ENCODE peak calls at places on chromosomes 13 and 19, in eight cellular contexts. One of them, this sample, is unnamed.

GRCh38 chr19:5358173-5358800 is 17.7 kb upstream of the PTPRS start:
- DNase-seq in stomach: no peak
- DNase-seq in osteoblast: peak
- DNase-seq in PC-3: peak
- DNase-seq in ovary: no peak
- DNase-seq in bronchial epithelial cell: no peak
- DNase-seq in fibroblast of lung: peak
- DNase-seq in PC-9: no peak
- DNase-seq in this sample: no peak

GRCh38 chr19:53079313-53079924 is 23.8 kb downstream of the ZNF160 start:
- DNase-seq in stomach: no peak
- DNase-seq in osteoblast: no peak
- DNase-seq in PC-3: no peak
- DNase-seq in ovary: no peak
- DNase-seq in bronchial epithelial cell: no peak
- DNase-seq in fibroblast of lung: no peak
- DNase-seq in PC-9: no peak
- DNase-seq in this sample: no peak

GRCh38 chr13:36298535-36299068 is 988 bp upstream of the CCDC169 start:
- DNase-seq in stomach: no peak
- DNase-seq in osteoblast: no peak
- DNase-seq in PC-3: no peak
- DNase-seq in ovary: no peak
- DNase-seq in bronchial epithelial cell: no peak
- DNase-seq in fibroblast of lung: no peak
- DNase-seq in PC-9: no peak
- DNase-seq in this sample: no peak

GRCh38 chr13:44573071-44573470 is 3.1 kb downstream of the TSC22D1 start:
- DNase-seq in stomach: no peak
- DNase-seq in osteoblast: no peak
- DNase-seq in PC-3: no peak
- DNase-seq in ovary: no peak
- DNase-seq in bronchial epithelial cell: no peak
- DNase-seq in fibroblast of lung: peak
- DNase-seq in PC-9: no peak
- DNase-seq in this sample: no peak

GRCh38 chr19:12834418-12834943 is at the start of gene RTBDN:
- DNase-seq in stomach: no peak
- DNase-seq in osteoblast: peak
- DNase-seq in PC-3: peak
- DNase-seq in ovary: no peak
- DNase-seq in bronchial epithelial cell: no peak
- DNase-seq in fibroblast of lung: no peak
- DNase-seq in PC-9: no peak
- DNase-seq in this sample: no peak

GRCh38 chr19:50050406-50051223 is 24.8 kb downstream of the ZNF473 start:
- DNase-seq in stomach: peak
- DNase-seq in osteoblast: peak
- DNase-seq in PC-3: peak
- DNase-seq in ovary: peak
- DNase-seq in bronchial epithelial cell: peak
- DNase-seq in fibroblast of lung: peak
- DNase-seq in PC-9: no peak
- DNase-seq in this sample: peak

GRCh38 chr13:50122465-50122864 is 107.2 kb downstream of the KCNRG start:
- DNase-seq in stomach: no peak
- DNase-seq in osteoblast: no peak
- DNase-seq in PC-3: no peak
- DNase-seq in ovary: no peak
- DNase-seq in bronchial epithelial cell: no peak
- DNase-seq in fibroblast of lung: no peak
- DNase-seq in PC-9: no peak
- DNase-seq in this sample: no peak

GRCh38 chr19:44671400-44671799 is at the start of gene CEACAM19:
- DNase-seq in stomach: no peak
- DNase-seq in osteoblast: peak
- DNase-seq in PC-3: peak
- DNase-seq in ovary: no peak
- DNase-seq in bronchial epithelial cell: peak
- DNase-seq in fibroblast of lung: no peak
- DNase-seq in PC-9: peak
- DNase-seq in this sample: no peak

GRCh38 chr19:40519352-40520322 is 52.8 kb downstream of the SPTBN4 start:
- DNase-seq in stomach: peak
- DNase-seq in osteoblast: peak
- DNase-seq in PC-3: no peak
- DNase-seq in ovary: no peak
- DNase-seq in bronchial epithelial cell: peak
- DNase-seq in fibroblast of lung: peak
- DNase-seq in PC-9: no peak
- DNase-seq in this sample: no peak

GRCh38 chr13:75417647-75418046 is 64.3 kb downstream of the TBC1D4 start:
- DNase-seq in stomach: no peak
- DNase-seq in osteoblast: no peak
- DNase-seq in PC-3: peak
- DNase-seq in ovary: no peak
- DNase-seq in bronchial epithelial cell: peak
- DNase-seq in fibroblast of lung: no peak
- DNase-seq in PC-9: peak
- DNase-seq in this sample: no peak

GRCh38 chr19:7506385-7507328 is 9.2 kb upstream of the ZNF358 start:
- DNase-seq in stomach: peak
- DNase-seq in osteoblast: peak
- DNase-seq in PC-3: peak
- DNase-seq in ovary: peak
- DNase-seq in bronchial epithelial cell: peak
- DNase-seq in fibroblast of lung: peak
- DNase-seq in PC-9: peak
- DNase-seq in this sample: no peak

GRCh38 chr19:12766051-12766521 is 9.3 kb downstream of the HOOK2 start:
- DNase-seq in stomach: peak
- DNase-seq in osteoblast: peak
- DNase-seq in PC-3: peak
- DNase-seq in ovary: peak
- DNase-seq in bronchial epithelial cell: no peak
- DNase-seq in fibroblast of lung: no peak
- DNase-seq in PC-9: peak
- DNase-seq in this sample: no peak

GRCh38 chr13:61880576-61881283 is 465.1 kb upstream of the PCDH20 start:
- DNase-seq in stomach: peak
- DNase-seq in osteoblast: no peak
- DNase-seq in PC-3: peak
- DNase-seq in ovary: no peak
- DNase-seq in bronchial epithelial cell: peak
- DNase-seq in fibroblast of lung: peak
- DNase-seq in PC-9: peak
- DNase-seq in this sample: no peak
- TF ChIP-seq CTCF in stomach: no peak
- TF ChIP-seq CTCF in osteoblast: no peak
- TF ChIP-seq CTCF in PC-3: peak
- TF ChIP-seq CTCF in ovary: no peak
- TF ChIP-seq CTCF in bronchial epithelial cell: peak
- TF ChIP-seq CTCF in fibroblast of lung: no peak
- TF ChIP-seq CTCF in PC-9: peak
- TF ChIP-seq CTCF in this sample: peak

GRCh38 chr13:77896536-77896935 is 22.1 kb downstream of the EDNRB start:
- DNase-seq in stomach: no peak
- DNase-seq in osteoblast: no peak
- DNase-seq in PC-3: peak
- DNase-seq in ovary: no peak
- DNase-seq in bronchial epithelial cell: no peak
- DNase-seq in fibroblast of lung: peak
- DNase-seq in PC-9: no peak
- DNase-seq in this sample: no peak
- H3K4me3 ChIP-seq in stomach: no peak
- H3K4me3 ChIP-seq in osteoblast: no peak
- H3K4me3 ChIP-seq in PC-3: no peak
- H3K4me3 ChIP-seq in ovary: no peak
- H3K4me3 ChIP-seq in bronchial epithelial cell: no peak
- H3K4me3 ChIP-seq in fibroblast of lung: no peak
- H3K4me3 ChIP-seq in PC-9: no peak
- H3K4me3 ChIP-seq in this sample: no peak

GRCh38 chr13:77916481-77916880 is 2.1 kb downstream of the EDNRB start:
- DNase-seq in stomach: no peak
- DNase-seq in osteoblast: no peak
- DNase-seq in PC-3: no peak
- DNase-seq in ovary: no peak
- DNase-seq in bronchial epithelial cell: no peak
- DNase-seq in fibroblast of lung: peak
- DNase-seq in PC-9: no peak
- DNase-seq in this sample: no peak
- TF ChIP-seq CTCF in stomach: no peak
- TF ChIP-seq CTCF in osteoblast: no peak
- TF ChIP-seq CTCF in PC-3: no peak
- TF ChIP-seq CTCF in ovary: no peak
- TF ChIP-seq CTCF in bronchial epithelial cell: no peak
- TF ChIP-seq CTCF in fibroblast of lung: no peak
- TF ChIP-seq CTCF in PC-9: no peak
- TF ChIP-seq CTCF in this sample: no peak

GRCh38 chr19:1104452-1105216 is 840 bp downstream of the GPX4 start:
- DNase-seq in stomach: peak
- DNase-seq in osteoblast: peak
- DNase-seq in PC-3: peak
- DNase-seq in ovary: peak
- DNase-seq in bronchial epithelial cell: peak
- DNase-seq in fibroblast of lung: peak
- DNase-seq in PC-9: peak
- DNase-seq in this sample: no peak

GRCh38 chr19:1101337-1101698 is 2.5 kb upstream of the GPX4 start:
- DNase-seq in stomach: peak
- DNase-seq in osteoblast: no peak
- DNase-seq in PC-3: no peak
- DNase-seq in ovary: peak
- DNase-seq in bronchial epithelial cell: no peak
- DNase-seq in fibroblast of lung: no peak
- DNase-seq in PC-9: no peak
- DNase-seq in this sample: no peak

GRCh38 chr19:1103691-1104451 is at the start of gene GPX4:
- DNase-seq in stomach: peak
- DNase-seq in osteoblast: peak
- DNase-seq in PC-3: peak
- DNase-seq in ovary: peak
- DNase-seq in bronchial epithelial cell: peak
- DNase-seq in fibroblast of lung: peak
- DNase-seq in PC-9: peak
- DNase-seq in this sample: peak

GRCh38 chr19:1105217-1105872 is 1.6 kb downstream of the GPX4 start:
- DNase-seq in stomach: no peak
- DNase-seq in osteoblast: no peak
- DNase-seq in PC-3: peak
- DNase-seq in ovary: peak
- DNase-seq in bronchial epithelial cell: no peak
- DNase-seq in fibroblast of lung: no peak
- DNase-seq in PC-9: no peak
- DNase-seq in this sample: no peak

DNA sequence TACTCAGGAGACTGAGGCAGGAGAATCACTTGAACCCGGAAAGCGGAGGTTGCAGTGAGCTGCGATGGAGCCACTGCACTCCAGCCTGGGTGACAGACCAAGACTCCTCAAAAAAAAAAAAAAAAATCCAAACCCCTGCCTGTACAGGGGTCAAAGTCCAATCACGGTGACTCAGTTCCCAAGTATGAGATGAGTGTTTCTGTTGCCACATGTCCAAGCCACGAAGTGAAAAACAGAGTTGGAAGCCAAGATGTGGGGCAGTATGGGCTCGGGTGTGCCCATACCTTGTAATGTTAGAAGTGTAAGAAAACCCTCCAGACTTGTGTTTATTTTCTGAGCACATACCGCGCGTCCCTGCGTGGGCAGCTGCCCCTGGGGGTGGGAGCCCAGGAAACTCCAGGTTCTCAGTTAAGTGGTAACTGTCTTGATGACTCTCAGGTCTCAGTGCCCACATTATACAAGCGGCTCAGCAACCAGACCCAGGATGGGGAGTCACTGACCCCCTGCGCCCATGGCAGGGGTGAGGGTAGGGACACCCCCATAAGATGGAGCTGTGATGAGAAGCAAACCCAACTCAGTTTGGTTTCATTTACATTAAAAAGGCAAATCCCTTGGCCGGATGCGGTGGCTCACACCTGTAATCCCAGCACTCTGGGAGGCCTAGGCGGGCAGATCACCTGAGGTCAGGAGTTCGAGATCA is 1.2 kb upstream of the GPX4 start:
- DNase-seq in stomach: peak
- DNase-seq in osteoblast: peak
- DNase-seq in PC-3: peak
- DNase-seq in ovary: peak
- DNase-seq in bronchial epithelial cell: peak
- DNase-seq in fibroblast of lung: peak
- DNase-seq in PC-9: peak
- DNase-seq in this sample: peak
- H3K4me3 ChIP-seq in stomach: no peak
- H3K4me3 ChIP-seq in osteoblast: peak
- H3K4me3 ChIP-seq in PC-3: no peak
- H3K4me3 ChIP-seq in ovary: no peak
- H3K4me3 ChIP-seq in bronchial epithelial cell: no peak
- H3K4me3 ChIP-seq in fibroblast of lung: no peak
- H3K4me3 ChIP-seq in PC-9: peak
- H3K4me3 ChIP-seq in this sample: no peak

DNA sequence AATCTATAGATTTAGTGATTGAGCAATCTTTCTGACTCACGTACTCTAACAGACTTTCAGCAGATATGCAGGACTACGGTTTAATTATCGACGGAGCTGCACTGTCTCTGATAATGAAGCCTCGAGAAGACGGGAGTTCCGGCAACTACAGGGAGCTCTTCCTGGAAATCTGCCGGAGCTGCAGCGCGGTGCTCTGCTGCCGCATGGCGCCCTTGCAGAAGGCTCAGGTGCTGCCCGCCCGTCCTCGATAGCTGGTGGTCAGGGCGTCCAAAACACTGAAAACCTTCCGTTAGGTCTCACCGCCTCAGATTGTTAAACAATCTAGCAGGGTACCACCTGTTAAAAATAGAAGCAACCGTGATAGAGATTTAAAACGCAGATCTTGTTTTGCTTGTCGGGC is 113.2 kb upstream of the MCF2L start:
- DNase-seq in stomach: no peak
- DNase-seq in osteoblast: peak
- DNase-seq in PC-3: no peak
- DNase-seq in ovary: no peak
- DNase-seq in bronchial epithelial cell: no peak
- DNase-seq in fibroblast of lung: no peak
- DNase-seq in PC-9: no peak
- DNase-seq in this sample: no peak
- TF ChIP-seq CTCF in stomach: no peak
- TF ChIP-seq CTCF in osteoblast: no peak
- TF ChIP-seq CTCF in PC-3: no peak
- TF ChIP-seq CTCF in ovary: no peak
- TF ChIP-seq CTCF in bronchial epithelial cell: no peak
- TF ChIP-seq CTCF in fibroblast of lung: no peak
- TF ChIP-seq CTCF in PC-9: no peak
- TF ChIP-seq CTCF in this sample: no peak